ENCODE peak calls at places on chromosomes 4 and X, in seven cellular contexts. B is fibroblast of lung, A is heart left ventricle, L is heart right ventricle, U is GM23338, Y is tibial nerve, K is keratinocyte. P is an unnamed sample.
A peak's percentile ranks its signal among the peaks of the same experiment; 100 is the strongest.

GRCh38 chrX:123696334-123696733 is 36.5 kb downstream of the THOC2 start:
- DNase-seq in B (no peak), U (no peak), K (no peak), A (no peak), L (no peak), Y (no peak), P (no peak)

GRCh38 chr4:7041851-7042696 is 1.1 kb upstream of the TADA2B start:
- DNase-seq in K (no peak), A (peak; percentile 76), B (no peak), Y (peak; percentile 21), L (peak; percentile 70), U (peak; percentile 58), P (no peak)

GRCh38 chrX:153306527-153307115 is 14.9 kb downstream of the PNMA6F start:
- DNase-seq in L (no peak), B (no peak), K (no peak), U (peak; percentile 2), A (no peak), Y (no peak), P (no peak)

GRCh38 chr4:78616046-78616498 is 64.5 kb downstream of the ANXA3 start:
- DNase-seq in U (no peak), L (no peak), B (peak; percentile 24), K (no peak), Y (no peak), A (no peak), P (no peak)

GRCh38 chrX:132463411-132463810 is 25.4 kb downstream of the MBNL3 start:
- DNase-seq in B (peak; percentile 24), A (no peak), K (no peak), Y (no peak), L (no peak), U (peak; percentile 66), P (no peak)

GRCh38 chrX:69189972-69190371 is 24.7 kb upstream of the PJA1 start:
- DNase-seq in K (no peak), Y (no peak), L (peak; percentile 29), A (peak; percentile 65), U (no peak), B (peak; percentile 78), P (peak; percentile 6)

GRCh38 chrX:110420771-110421498 is 62.3 kb downstream of the RTL9 start:
- DNase-seq in B (no peak), Y (no peak), L (no peak), A (no peak), K (no peak), U (no peak), P (peak; percentile 41)

GRCh38 chr4:10611673-10612072 is 72.9 kb downstream of the CLNK start:
- DNase-seq in U (no peak), B (peak; percentile 81), A (no peak), Y (no peak), K (no peak), L (no peak), P (no peak)

GRCh38 chr4:30721353-30722091 is 1.4 kb downstream of the PCDH7 start:
- DNase-seq in L (peak; percentile 7), A (peak; percentile 47), B (peak; percentile 57), K (no peak), U (peak; percentile 52), Y (no peak), P (peak; percentile 65)

GRCh38 chr4:37392540-37393255 is 148.2 kb downstream of the NWD2 start:
- DNase-seq in U (peak; percentile 17), K (no peak), Y (peak; percentile 26), L (peak; percentile 65), B (no peak), A (peak; percentile 73), P (peak; percentile 35)

GRCh38 chr4:75289843-75290616 is 224.2 kb downstream of the RCHY1 start:
- DNase-seq in A (no peak), U (peak; percentile 81), L (no peak), B (peak; percentile 4), Y (no peak), K (no peak), P (no peak)

GRCh38 chr4:77994194-77994721 is 62.9 kb upstream of the FRAS1 start:
- DNase-seq in B (peak; percentile 71), U (peak; percentile 96), Y (no peak), L (peak; percentile 11), K (no peak), A (no peak), P (no peak)

GRCh38 chr4:81173213-81173612 is 41.8 kb downstream of the PRKG2 start:
- DNase-seq in Y (no peak), U (no peak), A (no peak), L (no peak), B (peak; percentile 62), K (no peak), P (no peak)

GRCh38 chr4:148056879-148057278 is 325.0 kb downstream of the ARHGAP10 start:
- DNase-seq in L (peak; percentile 52), B (peak; percentile 49), K (peak; percentile 69), Y (no peak), U (peak; percentile 49), A (peak; percentile 75), P (no peak)

GRCh38 chr4:38241541-38241940 is 281.3 kb downstream of the PTTG2 start:
- DNase-seq in A (no peak), U (no peak), Y (no peak), B (no peak), K (no peak), L (no peak), P (no peak)

GRCh38 chrX:47030339-47030738 is 47.9 kb upstream of the RGN start:
- DNase-seq in U (peak; percentile 80), K (no peak), L (peak; percentile 32), Y (no peak), A (no peak), B (peak; percentile 80), P (no peak)

GRCh38 chrX:43505759-43506158 is 150.3 kb upstream of the MAOA start:
- DNase-seq in A (no peak), Y (no peak), B (no peak), U (no peak), L (no peak), K (peak; percentile 4), P (no peak)

GRCh38 chr4:148108776-148109175 is 333.4 kb downstream of the NR3C2 start:
- DNase-seq in K (no peak), B (no peak), L (no peak), Y (no peak), A (no peak), U (no peak), P (no peak)

GRCh38 chr4:164596318-164596878 is 157.5 kb upstream of the SMIM31 start:
- DNase-seq in L (no peak), U (peak; percentile 17), K (no peak), Y (no peak), A (no peak), B (no peak), P (no peak)

GRCh38 chrX:14899607-14900006 is 26.4 kb downstream of the MOSPD2 start:
- DNase-seq in L (no peak), A (no peak), B (peak; percentile 47), Y (no peak), U (no peak), K (no peak), P (no peak)

GRCh38 chr4:153438916-153439756 is 27.0 kb upstream of the TMEM131L start:
- DNase-seq in B (no peak), K (no peak), U (no peak), Y (no peak), L (no peak), A (no peak), P (no peak)

GRCh38 chrX:33211356-33212254 is at the start of gene DMD:
- DNase-seq in K (no peak), L (peak; percentile 71), A (peak; percentile 57), U (peak; percentile 27), B (peak; percentile 88), Y (no peak), P (no peak)

GRCh38 chrX:99301990-99302389 is 1108.1 kb downstream of the PCDH19 start:
- DNase-seq in K (no peak), A (no peak), L (no peak), Y (no peak), B (no peak), U (peak; percentile 49), P (no peak)

GRCh38 chr4:153651041-153651960 is 32.8 kb upstream of the TLR2 start:
- DNase-seq in L (peak; percentile 50), U (no peak), A (peak; percentile 77), Y (peak; percentile 28), B (no peak), K (no peak), P (no peak)

GRCh38 chr4:170374770-170375169 is 285.0 kb upstream of the AADAT start:
- DNase-seq in B (no peak), Y (no peak), K (no peak), U (peak; percentile 81), A (no peak), L (no peak), P (no peak)

GRCh38 chr4:123526511-123526910 is 129.9 kb downstream of the SPRY1 start:
- DNase-seq in U (no peak), L (no peak), B (no peak), K (no peak), Y (no peak), A (no peak), P (no peak)

GRCh38 chr4:55733874-55734437 is 85.6 kb upstream of the EXOC1L start:
- DNase-seq in A (peak; percentile 50), U (no peak), L (peak; percentile 16), K (peak; percentile 79), B (peak; percentile 61), Y (peak; percentile 37), P (no peak)

GRCh38 chr4:111630705-111631104 is 514.5 kb upstream of the FAM241A start:
- DNase-seq in U (peak; percentile 56), B (peak; percentile 47), Y (no peak), L (no peak), K (no peak), A (no peak), P (no peak)

GRCh38 chr4:81096566-81096965 is 66.1 kb downstream of the BMP3 start:
- DNase-seq in Y (no peak), U (no peak), K (no peak), B (peak; percentile 53), L (no peak), A (no peak), P (no peak)

GRCh38 chr4:138217567-138217966 is 24.6 kb downstream of the SLC7A11 start:
- DNase-seq in B (no peak), L (no peak), U (peak; percentile 49), K (no peak), Y (no peak), A (peak; percentile 31), P (peak; percentile 32)
- H3K27ac ChIP-seq in B (no peak overlapping the region), L (no peak overlapping the region), U (peak overlapping the region; percentile 67), K (no peak overlapping the region), Y (no peak overlapping the region), A (no peak overlapping the region), P (peak overlapping the region; percentile 75)

GRCh38 chr4:26322349-26322748 is 1.5 kb downstream of the RBPJ start:
- DNase-seq in K (no peak), U (no peak), B (no peak), L (no peak), Y (no peak), A (no peak), P (no peak)
- H3K27ac ChIP-seq in K (peak overlapping the region; percentile 76), U (peak overlapping the region; percentile 92), B (peak overlapping the region; percentile 92), L (no peak overlapping the region), Y (peak overlapping the region; percentile 92), A (no peak overlapping the region), P (no peak overlapping the region)

GRCh38 chr4:113103556-113103955 is 54.1 kb downstream of the ANK2 start:
- DNase-seq in U (no peak), B (no peak), K (no peak), Y (no peak), L (no peak), A (no peak), P (no peak)
- H3K27ac ChIP-seq in U (peak overlapping the region; percentile 28), B (no peak overlapping the region), K (no peak overlapping the region), Y (no peak overlapping the region), L (no peak overlapping the region), A (no peak overlapping the region), P (no peak overlapping the region)

DNA sequence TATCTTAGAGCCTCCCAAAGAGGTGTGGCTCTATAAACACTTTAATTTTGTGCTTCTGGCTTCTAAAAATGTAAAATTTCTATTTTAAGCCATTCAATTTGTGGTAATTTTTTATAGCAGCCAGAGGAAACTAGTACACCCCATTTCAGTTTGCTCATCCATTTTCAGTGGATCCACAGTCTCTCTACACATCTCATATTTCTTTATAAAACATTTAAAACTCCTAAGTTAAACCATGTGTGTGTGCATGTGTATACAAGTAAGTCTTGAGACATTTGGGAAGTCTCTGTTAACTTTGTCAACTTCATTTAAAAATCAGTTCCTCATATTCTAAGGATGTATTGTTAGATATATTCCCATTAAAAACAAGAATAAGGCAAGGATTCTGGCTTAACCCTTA is 273.2 kb downstream of the IL15 start:
- DNase-seq in U (no peak), K (no peak), L (no peak), A (no peak), Y (no peak), B (no peak), P (no peak)
- H3K27ac ChIP-seq in U (no peak overlapping the region), K (no peak overlapping the region), L (no peak overlapping the region), A (no peak overlapping the region), Y (no peak overlapping the region), B (no peak overlapping the region), P (no peak overlapping the region)